ENCODE peak calls at places on chromosomes 11 and 22, in six cellular contexts. E, G, D, S, N and V are unnamed samples.

GRCh38 chr11:74278721-74279148 is 32.7 kb downstream of the P4HA3 start:
- DNase-seq in E (peak; percentile 78), G (peak; percentile 100), D (no peak), S (no peak), N (peak; percentile 50), V (peak; percentile 62)

GRCh38 chr22:30859714-30860095 is 108.9 kb downstream of the MORC2 start:
- DNase-seq in E (no peak), G (no peak), D (no peak), S (no peak), N (no peak), V (no peak)

GRCh38 chr11:108117746-108118371 is 3.5 kb upstream of the ACAT1 start:
- DNase-seq in E (no peak), G (no peak), D (no peak), S (peak; percentile 52), N (no peak), V (no peak)

GRCh38 chr22:50305658-50306566 is 1.5 kb downstream of the PLXNB2 start:
- DNase-seq in E (peak; percentile 85), G (peak; percentile 79), D (peak; percentile 67), S (peak; percentile 66), N (peak; percentile 80), V (peak; percentile 70)

GRCh38 chr11:45094958-45095690 is 51.3 kb upstream of the PRDM11 start:
- DNase-seq in E (no peak), G (no peak), D (no peak), S (no peak), N (no peak), V (no peak)

GRCh38 chr11:10606536-10607208 is 38.2 kb upstream of the LYVE1 start:
- DNase-seq in E (no peak), G (peak; percentile 44), D (no peak), S (no peak), N (no peak), V (peak; percentile 10)

GRCh38 chr11:117911694-117912093 is 17.5 kb downstream of the TMPRSS13 start:
- DNase-seq in E (no peak), G (no peak), D (no peak), S (no peak), N (no peak), V (no peak)

GRCh38 chr22:25643232-25644000 is 78.9 kb downstream of the GRK3 start:
- DNase-seq in E (no peak), G (no peak), D (no peak), S (no peak), N (no peak), V (no peak)

GRCh38 chr11:110077866-110078325 is 15.3 kb upstream of the ZC3H12C start:
- DNase-seq in E (no peak), G (peak; percentile 79), D (no peak), S (no peak), N (no peak), V (peak; percentile 36)

GRCh38 chr11:128465946-128466688 is 121.2 kb downstream of the ETS1 start:
- DNase-seq in E (no peak), G (no peak), D (no peak), S (no peak), N (no peak), V (no peak)

GRCh38 chr11:57514538-57515331 is 767 bp downstream of the SLC43A1 start:
- DNase-seq in E (peak; percentile 60), G (peak; percentile 16), D (peak; percentile 21), S (no peak), N (peak; percentile 88), V (no peak)

GRCh38 chr11:76322593-76323341 is 58.2 kb downstream of the THAP12 start:
- DNase-seq in E (no peak), G (no peak), D (no peak), S (no peak), N (no peak), V (no peak)

GRCh38 chr11:131867457-131868257 is 497.2 kb downstream of the NTM start:
- DNase-seq in E (peak; percentile 53), G (peak; percentile 91), D (peak; percentile 15), S (no peak), N (peak; percentile 78), V (no peak)

GRCh38 chr11:75583710-75584658 is 21.9 kb downstream of the SERPINH1 start:
- DNase-seq in E (peak; percentile 75), G (no peak), D (peak; percentile 53), S (no peak), N (peak; percentile 63), V (no peak)

GRCh38 chr11:88807349-88807748 is 258.4 kb downstream of the GRM5 start:
- DNase-seq in E (no peak), G (no peak), D (no peak), S (no peak), N (no peak), V (no peak)

GRCh38 chr11:8232414-8232813 is 31.3 kb downstream of the LMO1 start:
- DNase-seq in E (no peak), G (no peak), D (no peak), S (no peak), N (no peak), V (no peak)

GRCh38 chr11:60305906-60306619 is 21.0 kb upstream of the MS4A6E start:
- DNase-seq in E (no peak), G (peak; percentile 41), D (no peak), S (peak; percentile 10), N (no peak), V (peak; percentile 33)

GRCh38 chr11:16373768-16374167 is 17.4 kb upstream of the SOX6 start:
- DNase-seq in E (no peak), G (no peak), D (no peak), S (no peak), N (no peak), V (no peak)

GRCh38 chr22:40727607-40728325 is 48.5 kb downstream of the MCHR1 start:
- DNase-seq in E (no peak), G (no peak), D (no peak), S (no peak), N (no peak), V (no peak)

GRCh38 chr22:37043828-37044538 is 7.6 kb upstream of the KCTD17 start:
- DNase-seq in E (peak; percentile 52), G (no peak), D (peak; percentile 84), S (peak; percentile 47), N (peak; percentile 94), V (no peak)
- TF ChIP-seq CTCF in E (peak; percentile 50), G (peak; percentile 71), D (peak; percentile 78), S (peak; percentile 79), N (peak; percentile 69), V (peak; percentile 75)

GRCh38 chr11:120511804-120512726 is 517 bp downstream of the GRIK4 start:
- DNase-seq in E (no peak), G (no peak), D (no peak), S (no peak), N (no peak), V (no peak)

GRCh38 chr11:120514541-120515121 is 3.1 kb downstream of the GRIK4 start:
- DNase-seq in E (no peak), G (no peak), D (no peak), S (no peak), N (no peak), V (no peak)

GRCh38 chr11:120512727-120513435 is 1.3 kb downstream of the GRIK4 start:
- DNase-seq in E (no peak), G (no peak), D (no peak), S (no peak), N (no peak), V (no peak)

GRCh38 chr11:120515186-120515723 is 3.7 kb downstream of the GRIK4 start:
- DNase-seq in E (no peak), G (no peak), D (no peak), S (no peak), N (no peak), V (no peak)

DNA sequence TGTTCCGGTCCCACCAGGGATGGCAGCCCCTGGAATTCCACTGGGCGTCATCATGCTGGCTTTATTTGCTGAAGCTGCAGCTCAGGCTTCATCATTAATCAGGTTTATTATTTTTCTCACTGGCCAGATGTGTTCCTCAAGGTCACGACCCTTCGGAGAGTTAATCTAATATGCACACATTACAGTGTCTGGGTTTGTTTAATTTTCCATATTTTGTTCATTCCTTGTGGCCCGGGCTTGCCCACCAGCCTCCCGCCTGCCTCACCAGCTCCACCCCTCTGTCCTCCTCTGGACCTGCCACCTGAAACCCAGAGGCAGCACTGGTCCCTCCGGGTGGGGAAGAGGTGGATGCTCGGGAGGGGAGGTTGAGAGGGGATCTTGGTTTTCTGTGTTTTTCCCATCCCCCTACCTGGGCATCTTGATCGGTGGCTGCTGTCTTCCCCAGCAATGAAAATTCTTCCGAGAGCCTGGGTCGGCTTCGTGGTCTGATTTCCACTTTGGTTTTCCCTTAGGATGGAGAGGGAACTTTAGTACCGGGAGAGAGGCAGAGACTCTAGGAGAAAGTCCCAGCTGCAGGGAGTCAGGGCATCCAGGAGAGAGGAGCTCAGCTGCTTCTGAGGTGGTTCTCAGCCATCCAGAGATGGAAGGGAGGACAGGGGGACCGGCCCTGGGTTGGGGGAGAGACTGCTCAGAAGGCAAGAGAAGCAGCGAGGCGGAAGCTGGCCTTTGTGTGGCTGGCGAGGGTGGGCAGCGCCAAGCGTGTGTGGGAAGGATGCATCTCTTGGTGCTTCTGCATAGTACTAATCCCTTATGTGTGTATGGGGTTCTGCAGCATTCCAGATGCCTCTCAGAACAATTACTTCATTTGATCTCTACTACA is 2.1 kb downstream of the GRIK4 start:
- DNase-seq in E (no peak), G (no peak), D (no peak), S (no peak), N (no peak), V (no peak)
- H3K4me3 ChIP-seq in E (no peak overlapping the region), G (no peak overlapping the region), D (peak overlapping the region; percentile 7), S (no peak overlapping the region), N (no peak overlapping the region), V (no peak overlapping the region)

DNA sequence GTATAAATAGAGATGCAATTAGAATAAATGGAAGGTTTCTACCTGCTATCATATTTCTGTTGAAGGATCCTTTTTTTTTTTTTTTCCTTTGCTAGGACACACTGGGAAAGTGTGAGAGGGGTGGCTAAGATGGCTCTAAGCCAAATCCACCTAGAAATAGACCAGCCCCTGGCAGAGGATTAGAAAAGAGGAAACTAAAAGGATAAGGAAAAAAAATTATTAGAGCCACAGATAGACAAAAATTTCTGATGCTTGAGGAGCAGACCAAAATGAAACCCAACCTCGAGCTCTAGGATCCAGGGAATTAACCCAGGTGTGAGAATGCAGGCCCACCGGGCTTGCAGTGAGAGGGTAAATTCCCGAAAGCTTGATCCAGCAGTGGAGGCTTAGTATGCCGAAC is 262.3 kb downstream of the CADM1 start:
- DNase-seq in E (no peak), G (no peak), D (no peak), S (no peak), N (no peak), V (no peak)
- TF ChIP-seq CTCF in E (no peak), G (no peak), D (no peak), S (no peak), N (no peak), V (no peak)

DNA sequence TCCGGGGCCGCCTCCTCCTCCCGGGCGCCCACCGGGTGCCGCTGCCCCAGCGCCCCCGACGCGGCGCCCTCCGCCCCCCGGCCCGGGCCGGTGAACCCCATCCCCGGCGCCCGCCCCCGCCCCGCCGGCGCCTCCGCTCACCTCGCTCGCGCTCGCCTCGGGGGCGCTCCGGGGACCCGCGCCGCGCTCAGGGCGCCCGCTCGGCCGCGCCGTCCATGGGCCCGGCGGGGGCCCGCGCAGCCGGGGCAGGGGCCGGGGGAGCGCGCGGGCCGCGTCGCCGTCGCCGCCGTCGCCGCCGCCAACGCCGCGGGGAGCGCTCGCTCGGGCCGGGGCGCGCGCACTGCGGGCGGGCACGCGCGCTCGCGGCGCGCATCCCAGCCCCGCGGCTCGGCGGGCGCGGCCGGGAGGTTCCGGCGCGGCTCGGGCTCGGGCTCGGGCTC is 291 bp downstream of the DUSP8 start:
- DNase-seq in E (no peak), G (no peak), D (no peak), S (no peak), N (no peak), V (no peak)
- H3K4me3 ChIP-seq in E (peak overlapping the region; percentile 73), G (peak overlapping the region; percentile 56), D (no peak overlapping the region), S (peak overlapping the region; percentile 70), N (no peak overlapping the region), V (peak overlapping the region; percentile 60)